ENCODE peak calls at places on chromosome 11, in ten cellular contexts. One of them, this sample, is unnamed.

GRCh38 chr11:36361901-36362391 is 65.9 kb downstream of the PRR5L start:
- DNase-seq in esophagus squamous epithelium: no peak
- DNase-seq in IMR-90: peak; percentile 85
- DNase-seq in CD8-positive, alpha-beta memory T cell: no peak
- DNase-seq in AG04449: peak; percentile 92
- DNase-seq in right cardiac atrium: peak; percentile 59
- DNase-seq in astrocyte of the spinal cord: peak; percentile 95
- DNase-seq in vagina: no peak
- DNase-seq in fibroblast of mammary gland: peak; percentile 74
- DNase-seq in K562: no peak
- DNase-seq in this sample: no peak

GRCh38 chr11:116563028-116563712 is 209.6 kb downstream of the BUD13 start:
- DNase-seq in esophagus squamous epithelium: no peak
- DNase-seq in IMR-90: peak; percentile 21
- DNase-seq in CD8-positive, alpha-beta memory T cell: no peak
- DNase-seq in AG04449: no peak
- DNase-seq in right cardiac atrium: no peak
- DNase-seq in astrocyte of the spinal cord: peak; percentile 44
- DNase-seq in vagina: no peak
- DNase-seq in fibroblast of mammary gland: peak; percentile 12
- DNase-seq in K562: no peak
- DNase-seq in this sample: no peak

GRCh38 chr11:76918941-76919386 is 58.2 kb downstream of the ACER3 start:
- DNase-seq in esophagus squamous epithelium: no peak
- DNase-seq in IMR-90: peak; percentile 78
- DNase-seq in CD8-positive, alpha-beta memory T cell: no peak
- DNase-seq in AG04449: peak; percentile 12
- DNase-seq in right cardiac atrium: no peak
- DNase-seq in astrocyte of the spinal cord: peak; percentile 68
- DNase-seq in vagina: no peak
- DNase-seq in fibroblast of mammary gland: peak; percentile 76
- DNase-seq in K562: peak; percentile 50
- DNase-seq in this sample: no peak

GRCh38 chr11:69000831-69001245 is 12.2 kb downstream of the MRGPRF start:
- DNase-seq in esophagus squamous epithelium: no peak
- DNase-seq in IMR-90: peak; percentile 87
- DNase-seq in CD8-positive, alpha-beta memory T cell: no peak
- DNase-seq in AG04449: peak; percentile 38
- DNase-seq in right cardiac atrium: no peak
- DNase-seq in astrocyte of the spinal cord: peak; percentile 82
- DNase-seq in vagina: no peak
- DNase-seq in fibroblast of mammary gland: peak; percentile 82
- DNase-seq in K562: no peak
- DNase-seq in this sample: no peak

GRCh38 chr11:72446929-72447753 is 12.8 kb upstream of the CLPB start:
- DNase-seq in esophagus squamous epithelium: no peak
- DNase-seq in IMR-90: peak; percentile 69
- DNase-seq in CD8-positive, alpha-beta memory T cell: no peak
- DNase-seq in AG04449: no peak
- DNase-seq in right cardiac atrium: no peak
- DNase-seq in astrocyte of the spinal cord: peak; percentile 69
- DNase-seq in vagina: no peak
- DNase-seq in fibroblast of mammary gland: peak; percentile 75
- DNase-seq in K562: peak; percentile 61
- DNase-seq in this sample: no peak

GRCh38 chr11:7869467-7869866 is 61.6 kb downstream of the OR10A6 start:
- DNase-seq in esophagus squamous epithelium: no peak
- DNase-seq in IMR-90: no peak
- DNase-seq in CD8-positive, alpha-beta memory T cell: no peak
- DNase-seq in AG04449: no peak
- DNase-seq in right cardiac atrium: no peak
- DNase-seq in astrocyte of the spinal cord: no peak
- DNase-seq in vagina: no peak
- DNase-seq in fibroblast of mammary gland: peak; percentile 56
- DNase-seq in K562: no peak
- DNase-seq in this sample: no peak

GRCh38 chr11:123166095-123166559 is 28.9 kb downstream of the CLMP start:
- DNase-seq in esophagus squamous epithelium: no peak
- DNase-seq in IMR-90: peak; percentile 97
- DNase-seq in CD8-positive, alpha-beta memory T cell: no peak
- DNase-seq in AG04449: peak; percentile 75
- DNase-seq in right cardiac atrium: peak; percentile 73
- DNase-seq in astrocyte of the spinal cord: peak; percentile 77
- DNase-seq in vagina: no peak
- DNase-seq in fibroblast of mammary gland: peak; percentile 55
- DNase-seq in K562: no peak
- DNase-seq in this sample: no peak

GRCh38 chr11:73340164-73340563 is 32.1 kb downstream of the ARHGEF17 start:
- DNase-seq in esophagus squamous epithelium: no peak
- DNase-seq in IMR-90: no peak
- DNase-seq in CD8-positive, alpha-beta memory T cell: no peak
- DNase-seq in AG04449: no peak
- DNase-seq in right cardiac atrium: no peak
- DNase-seq in astrocyte of the spinal cord: no peak
- DNase-seq in vagina: no peak
- DNase-seq in fibroblast of mammary gland: no peak
- DNase-seq in K562: no peak
- DNase-seq in this sample: no peak

GRCh38 chr11:67673358-67673757 is 1.1 kb downstream of the ALDH3B2 start:
- DNase-seq in esophagus squamous epithelium: no peak
- DNase-seq in IMR-90: no peak
- DNase-seq in CD8-positive, alpha-beta memory T cell: no peak
- DNase-seq in AG04449: no peak
- DNase-seq in right cardiac atrium: no peak
- DNase-seq in astrocyte of the spinal cord: no peak
- DNase-seq in vagina: no peak
- DNase-seq in fibroblast of mammary gland: no peak
- DNase-seq in K562: no peak
- DNase-seq in this sample: no peak

GRCh38 chr11:83641511-83641910 is 355.3 kb upstream of the CCDC90B start:
- DNase-seq in esophagus squamous epithelium: no peak
- DNase-seq in IMR-90: peak; percentile 6
- DNase-seq in CD8-positive, alpha-beta memory T cell: no peak
- DNase-seq in AG04449: no peak
- DNase-seq in right cardiac atrium: peak; percentile 50
- DNase-seq in astrocyte of the spinal cord: no peak
- DNase-seq in vagina: no peak
- DNase-seq in fibroblast of mammary gland: peak; percentile 94
- DNase-seq in K562: no peak
- DNase-seq in this sample: no peak

GRCh38 chr11:132824642-132825041 is 707.7 kb downstream of the OPCML start:
- DNase-seq in esophagus squamous epithelium: no peak
- DNase-seq in IMR-90: no peak
- DNase-seq in CD8-positive, alpha-beta memory T cell: no peak
- DNase-seq in AG04449: no peak
- DNase-seq in right cardiac atrium: no peak
- DNase-seq in astrocyte of the spinal cord: no peak
- DNase-seq in vagina: no peak
- DNase-seq in fibroblast of mammary gland: no peak
- DNase-seq in K562: no peak
- DNase-seq in this sample: no peak

GRCh38 chr11:19546325-19546724 is 166.3 kb upstream of the NAV2 start:
- DNase-seq in esophagus squamous epithelium: no peak
- DNase-seq in IMR-90: no peak
- DNase-seq in CD8-positive, alpha-beta memory T cell: no peak
- DNase-seq in AG04449: no peak
- DNase-seq in right cardiac atrium: no peak
- DNase-seq in astrocyte of the spinal cord: no peak
- DNase-seq in vagina: no peak
- DNase-seq in fibroblast of mammary gland: peak; percentile 56
- DNase-seq in K562: no peak
- DNase-seq in this sample: no peak

DNA sequence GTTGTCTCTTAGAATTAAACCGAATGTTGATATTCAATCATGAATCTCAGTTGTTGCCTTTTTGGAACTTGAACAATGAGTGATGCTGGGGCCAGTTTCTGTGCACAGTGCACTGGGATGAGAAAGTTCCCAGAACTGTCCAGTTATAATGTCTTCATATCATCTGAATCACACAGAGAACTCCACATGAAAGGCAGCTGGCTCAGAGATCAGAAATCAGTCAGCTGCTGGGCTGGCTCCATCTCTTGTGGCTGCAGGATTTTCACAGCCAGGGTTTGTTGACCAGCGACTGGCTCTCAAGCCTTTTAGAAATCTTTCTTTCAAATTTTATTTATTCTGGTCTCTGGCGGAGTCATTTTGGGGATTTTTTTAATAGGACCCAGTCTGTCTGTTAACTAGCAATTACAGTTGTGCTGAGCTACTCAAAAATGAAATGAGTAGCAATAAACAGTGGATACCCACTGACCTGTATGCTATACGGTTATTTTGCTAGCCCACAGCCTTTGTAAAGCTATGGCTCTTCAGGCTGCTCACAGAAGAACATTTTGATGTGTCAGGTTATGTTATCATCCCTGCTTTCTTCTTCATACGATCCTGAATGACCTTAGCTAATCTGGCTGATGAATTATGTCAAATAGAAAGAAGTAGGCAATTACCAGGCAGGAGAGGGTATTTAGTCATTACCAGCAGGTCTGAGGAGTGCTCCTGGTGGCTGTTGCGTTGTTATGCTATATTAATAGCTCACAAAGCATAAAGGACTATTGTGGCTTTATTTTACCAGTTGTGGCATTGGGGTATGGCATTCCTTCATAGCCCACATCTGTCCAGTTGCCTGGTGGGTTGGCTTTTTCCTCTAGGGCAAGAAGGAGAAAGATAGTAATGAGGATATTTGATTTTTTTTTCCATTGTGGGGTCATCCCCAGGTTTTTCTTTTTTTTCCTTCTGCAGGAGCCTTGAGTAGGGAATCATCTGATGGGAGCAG is 3.6 kb downstream of the FAT3 start:
- DNase-seq in esophagus squamous epithelium: no peak
- DNase-seq in IMR-90: no peak
- DNase-seq in CD8-positive, alpha-beta memory T cell: no peak
- DNase-seq in AG04449: no peak
- DNase-seq in right cardiac atrium: peak; percentile 41
- DNase-seq in astrocyte of the spinal cord: peak; percentile 37
- DNase-seq in vagina: no peak
- DNase-seq in fibroblast of mammary gland: peak; percentile 11
- DNase-seq in K562: no peak
- DNase-seq in this sample: no peak
- H3K4me3 ChIP-seq in esophagus squamous epithelium: no peak overlapping the region
- H3K4me3 ChIP-seq in IMR-90: no peak overlapping the region
- H3K4me3 ChIP-seq in CD8-positive, alpha-beta memory T cell: no peak overlapping the region
- H3K4me3 ChIP-seq in AG04449: no peak overlapping the region
- H3K4me3 ChIP-seq in right cardiac atrium: no peak overlapping the region
- H3K4me3 ChIP-seq in astrocyte of the spinal cord: no peak overlapping the region
- H3K4me3 ChIP-seq in vagina: no peak overlapping the region
- H3K4me3 ChIP-seq in fibroblast of mammary gland: no peak overlapping the region
- H3K4me3 ChIP-seq in K562: no peak overlapping the region
- H3K4me3 ChIP-seq in this sample: no peak overlapping the region

GRCh38 chr11:62595124-62595523 is 3.8 kb upstream of the TUT1 start:
- DNase-seq in esophagus squamous epithelium: no peak
- DNase-seq in IMR-90: no peak
- DNase-seq in CD8-positive, alpha-beta memory T cell: no peak
- DNase-seq in AG04449: no peak
- DNase-seq in right cardiac atrium: no peak
- DNase-seq in astrocyte of the spinal cord: no peak
- DNase-seq in vagina: no peak
- DNase-seq in fibroblast of mammary gland: no peak
- DNase-seq in K562: no peak
- DNase-seq in this sample: no peak

GRCh38 chr11:62592989-62593421 is 1.7 kb upstream of the TUT1 start:
- DNase-seq in esophagus squamous epithelium: no peak
- DNase-seq in IMR-90: no peak
- DNase-seq in CD8-positive, alpha-beta memory T cell: no peak
- DNase-seq in AG04449: no peak
- DNase-seq in right cardiac atrium: no peak
- DNase-seq in astrocyte of the spinal cord: no peak
- DNase-seq in vagina: no peak
- DNase-seq in fibroblast of mammary gland: no peak
- DNase-seq in K562: no peak
- DNase-seq in this sample: no peak

GRCh38 chr11:62593434-62594044 is 2.2 kb upstream of the TUT1 start:
- DNase-seq in esophagus squamous epithelium: no peak
- DNase-seq in IMR-90: peak; percentile 70
- DNase-seq in CD8-positive, alpha-beta memory T cell: peak; percentile 65
- DNase-seq in AG04449: no peak
- DNase-seq in right cardiac atrium: peak; percentile 89
- DNase-seq in astrocyte of the spinal cord: peak; percentile 65
- DNase-seq in vagina: no peak
- DNase-seq in fibroblast of mammary gland: peak; percentile 83
- DNase-seq in K562: peak; percentile 72
- DNase-seq in this sample: peak; percentile 68

GRCh38 chr11:62591448-62592215 is at the start of gene TUT1:
- DNase-seq in esophagus squamous epithelium: peak; percentile 89
- DNase-seq in IMR-90: peak; percentile 99
- DNase-seq in CD8-positive, alpha-beta memory T cell: peak; percentile 91
- DNase-seq in AG04449: peak; percentile 97
- DNase-seq in right cardiac atrium: peak; percentile 97
- DNase-seq in astrocyte of the spinal cord: peak; percentile 99
- DNase-seq in vagina: no peak
- DNase-seq in fibroblast of mammary gland: peak; percentile 99
- DNase-seq in K562: peak; percentile 91
- DNase-seq in this sample: peak; percentile 95

GRCh38 chr11:62592216-62592815 is 993 bp upstream of the TUT1 start:
- DNase-seq in esophagus squamous epithelium: no peak
- DNase-seq in IMR-90: no peak
- DNase-seq in CD8-positive, alpha-beta memory T cell: no peak
- DNase-seq in AG04449: no peak
- DNase-seq in right cardiac atrium: no peak
- DNase-seq in astrocyte of the spinal cord: no peak
- DNase-seq in vagina: no peak
- DNase-seq in fibroblast of mammary gland: no peak
- DNase-seq in K562: peak; percentile 59
- DNase-seq in this sample: no peak
- H3K4me3 ChIP-seq in esophagus squamous epithelium: peak overlapping the region; percentile 35
- H3K4me3 ChIP-seq in IMR-90: peak overlapping the region; percentile 43
- H3K4me3 ChIP-seq in CD8-positive, alpha-beta memory T cell: peak overlapping the region; percentile 78
- H3K4me3 ChIP-seq in AG04449: peak overlapping the region; percentile 66
- H3K4me3 ChIP-seq in right cardiac atrium: peak overlapping the region; percentile 53
- H3K4me3 ChIP-seq in astrocyte of the spinal cord: peak overlapping the region; percentile 93
- H3K4me3 ChIP-seq in vagina: peak overlapping the region; percentile 82
- H3K4me3 ChIP-seq in fibroblast of mammary gland: peak overlapping the region; percentile 65
- H3K4me3 ChIP-seq in K562: peak overlapping the region; percentile 63
- H3K4me3 ChIP-seq in this sample: peak overlapping the region; percentile 57

GRCh38 chr11:59556883-59557205 is 45.5 kb downstream of the OR4D9 start:
- DNase-seq in esophagus squamous epithelium: no peak
- DNase-seq in IMR-90: no peak
- DNase-seq in CD8-positive, alpha-beta memory T cell: no peak
- DNase-seq in AG04449: no peak
- DNase-seq in right cardiac atrium: no peak
- DNase-seq in astrocyte of the spinal cord: no peak
- DNase-seq in vagina: no peak
- DNase-seq in fibroblast of mammary gland: peak; percentile 52
- DNase-seq in K562: no peak
- DNase-seq in this sample: no peak
- H3K4me3 ChIP-seq in esophagus squamous epithelium: no peak overlapping the region
- H3K4me3 ChIP-seq in IMR-90: peak overlapping the region; percentile 20
- H3K4me3 ChIP-seq in CD8-positive, alpha-beta memory T cell: peak overlapping the region; percentile 15
- H3K4me3 ChIP-seq in AG04449: peak overlapping the region; percentile 44
- H3K4me3 ChIP-seq in right cardiac atrium: peak overlapping the region; percentile 66
- H3K4me3 ChIP-seq in astrocyte of the spinal cord: peak overlapping the region; percentile 50
- H3K4me3 ChIP-seq in vagina: peak overlapping the region; percentile 19
- H3K4me3 ChIP-seq in fibroblast of mammary gland: peak overlapping the region; percentile 27
- H3K4me3 ChIP-seq in K562: peak overlapping the region; percentile 33
- H3K4me3 ChIP-seq in this sample: no peak overlapping the region

DNA sequence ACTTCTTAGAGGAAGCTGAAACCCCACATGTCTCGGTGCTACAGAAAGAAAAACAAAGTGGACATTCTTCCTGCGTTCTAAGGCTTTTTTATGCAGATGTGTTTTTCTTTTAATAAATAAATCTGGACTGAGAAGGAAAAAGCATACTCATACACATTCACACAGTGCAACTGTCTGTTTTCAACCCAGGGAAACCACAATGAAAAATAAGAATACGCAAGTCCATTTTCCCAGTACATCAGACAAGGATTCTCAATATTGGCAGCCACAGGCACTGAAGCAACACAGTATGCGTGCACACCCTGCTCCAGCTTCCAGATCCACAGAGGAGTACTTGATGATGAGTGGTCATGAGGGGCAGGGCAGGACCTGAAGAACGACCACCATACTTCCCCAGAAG is 86.9 kb downstream of the ETS1 start:
- DNase-seq in esophagus squamous epithelium: no peak
- DNase-seq in IMR-90: peak; percentile 62
- DNase-seq in CD8-positive, alpha-beta memory T cell: no peak
- DNase-seq in AG04449: no peak
- DNase-seq in right cardiac atrium: no peak
- DNase-seq in astrocyte of the spinal cord: peak; percentile 71
- DNase-seq in vagina: no peak
- DNase-seq in fibroblast of mammary gland: peak; percentile 55
- DNase-seq in K562: no peak
- DNase-seq in this sample: no peak
- H3K4me3 ChIP-seq in esophagus squamous epithelium: no peak overlapping the region
- H3K4me3 ChIP-seq in IMR-90: no peak overlapping the region
- H3K4me3 ChIP-seq in CD8-positive, alpha-beta memory T cell: peak overlapping the region; percentile 37
- H3K4me3 ChIP-seq in AG04449: no peak overlapping the region
- H3K4me3 ChIP-seq in right cardiac atrium: no peak overlapping the region
- H3K4me3 ChIP-seq in astrocyte of the spinal cord: no peak overlapping the region
- H3K4me3 ChIP-seq in vagina: no peak overlapping the region
- H3K4me3 ChIP-seq in fibroblast of mammary gland: no peak overlapping the region
- H3K4me3 ChIP-seq in K562: no peak overlapping the region
- H3K4me3 ChIP-seq in this sample: peak overlapping the region; percentile 35

This sample was measured in effector memory CD4-positive, alpha-beta T cell.